ENCODE peak calls at places on chromosomes 2 and 18, in seven cellular contexts. V is CD8-positive, alpha-beta T cell; I is uterus; L is keratinocyte; Y is heart right ventricle; Z is osteoblast; J is adrenal gland. O is an unnamed sample.

GRCh38 chr18:40249390-40250080 is 1705.5 kb upstream of the PIK3C3 start:
- DNase-seq in V (no peak), I (no peak), L (no peak), Y (no peak), Z (no peak), J (no peak), O (no peak)

GRCh38 chr18:29154196-29154757 is 977.3 kb upstream of the CDH2 start:
- DNase-seq in V (no peak), I (no peak), L (no peak), Y (no peak), Z (no peak), J (no peak), O (peak)

GRCh38 chr2:143451622-143452021 is 322.4 kb downstream of the ARHGAP15 start:
- DNase-seq in V (no peak), I (no peak), L (no peak), Y (no peak), Z (no peak), J (no peak), O (peak)

GRCh38 chr2:8004250-8004681 is 677.6 kb upstream of the ID2 start:
- DNase-seq in V (no peak), I (peak), L (no peak), Y (peak), Z (peak), J (peak), O (peak)

GRCh38 chr2:59182249-59182648 is 941.1 kb upstream of the FANCL start:
- DNase-seq in V (no peak), I (no peak), L (no peak), Y (no peak), Z (no peak), J (no peak), O (no peak)

GRCh38 chr2:206993512-206993911 is 54.2 kb downstream of the CPO start:
- DNase-seq in V (no peak), I (no peak), L (no peak), Y (no peak), Z (no peak), J (no peak), O (no peak)

GRCh38 chr2:65435625-65436168 is 3.3 kb upstream of the SPRED2 start:
- DNase-seq in V (no peak), I (peak), L (no peak), Y (peak), Z (peak), J (peak), O (no peak)

GRCh38 chr18:58754544-58755068 is 83.3 kb downstream of the MALT1 start:
- DNase-seq in V (no peak), I (no peak), L (no peak), Y (peak), Z (peak), J (no peak), O (no peak)

GRCh38 chr2:172985139-172985874 is 90.3 kb upstream of the MAP3K20 start:
- DNase-seq in V (no peak), I (no peak), L (peak), Y (no peak), Z (peak), J (peak), O (peak)

GRCh38 chr18:52009958-52010357 is 330.0 kb upstream of the DCC start:
- DNase-seq in V (no peak), I (no peak), L (no peak), Y (no peak), Z (no peak), J (no peak), O (no peak)

GRCh38 chr2:36889782-36890181 is 76.6 kb downstream of the STRN start:
- DNase-seq in V (no peak), I (no peak), L (peak), Y (no peak), Z (peak), J (no peak), O (peak)

GRCh38 chr18:40152859-40153258 is 1802.2 kb upstream of the PIK3C3 start:
- DNase-seq in V (no peak), I (no peak), L (no peak), Y (no peak), Z (no peak), J (no peak), O (no peak)

GRCh38 chr2:105919826-105920225 is 175.1 kb downstream of the NCK2 start:
- DNase-seq in V (peak), I (no peak), L (peak), Y (no peak), Z (no peak), J (no peak), O (no peak)

GRCh38 chr18:50183556-50183955 is 11.4 kb downstream of the MYO5B start:
- DNase-seq in V (no peak), I (no peak), L (no peak), Y (no peak), Z (no peak), J (no peak), O (peak)

GRCh38 chr18:73707035-73707434 is 440.6 kb downstream of the FBXO15 start:
- DNase-seq in V (no peak), I (no peak), L (no peak), Y (no peak), Z (no peak), J (no peak), O (no peak)

GRCh38 chr2:199441759-199442158 is 16.0 kb downstream of the SATB2 start:
- DNase-seq in V (no peak), I (no peak), L (no peak), Y (no peak), Z (no peak), J (no peak), O (no peak)

GRCh38 chr18:27400001-27400400 is 214.9 kb upstream of the CHST9 start:
- DNase-seq in V (no peak), I (no peak), L (no peak), Y (no peak), Z (no peak), J (no peak), O (no peak)

GRCh38 chr18:59264651-59265245 is 8.5 kb downstream of the RAX start:
- DNase-seq in V (no peak), I (no peak), L (no peak), Y (no peak), Z (peak), J (no peak), O (no peak)

GRCh38 chr2:183063083-183063482 is 15.5 kb upstream of the DUSP19 start:
- DNase-seq in V (no peak), I (no peak), L (no peak), Y (no peak), Z (peak), J (no peak), O (no peak)

GRCh38 chr2:119407430-119408220 is 24.0 kb upstream of the TMEM37 start:
- DNase-seq in V (no peak), I (no peak), L (no peak), Y (peak), Z (peak), J (peak), O (no peak)

GRCh38 chr2:34162236-34162635 is 563.1 kb upstream of the FAM98A start:
- DNase-seq in V (no peak), I (no peak), L (no peak), Y (no peak), Z (no peak), J (no peak), O (no peak)

GRCh38 chr18:13240060-13240725 is 21.6 kb downstream of the LDLRAD4 start:
- DNase-seq in V (no peak), I (no peak), L (no peak), Y (no peak), Z (no peak), J (peak), O (no peak)

DNA sequence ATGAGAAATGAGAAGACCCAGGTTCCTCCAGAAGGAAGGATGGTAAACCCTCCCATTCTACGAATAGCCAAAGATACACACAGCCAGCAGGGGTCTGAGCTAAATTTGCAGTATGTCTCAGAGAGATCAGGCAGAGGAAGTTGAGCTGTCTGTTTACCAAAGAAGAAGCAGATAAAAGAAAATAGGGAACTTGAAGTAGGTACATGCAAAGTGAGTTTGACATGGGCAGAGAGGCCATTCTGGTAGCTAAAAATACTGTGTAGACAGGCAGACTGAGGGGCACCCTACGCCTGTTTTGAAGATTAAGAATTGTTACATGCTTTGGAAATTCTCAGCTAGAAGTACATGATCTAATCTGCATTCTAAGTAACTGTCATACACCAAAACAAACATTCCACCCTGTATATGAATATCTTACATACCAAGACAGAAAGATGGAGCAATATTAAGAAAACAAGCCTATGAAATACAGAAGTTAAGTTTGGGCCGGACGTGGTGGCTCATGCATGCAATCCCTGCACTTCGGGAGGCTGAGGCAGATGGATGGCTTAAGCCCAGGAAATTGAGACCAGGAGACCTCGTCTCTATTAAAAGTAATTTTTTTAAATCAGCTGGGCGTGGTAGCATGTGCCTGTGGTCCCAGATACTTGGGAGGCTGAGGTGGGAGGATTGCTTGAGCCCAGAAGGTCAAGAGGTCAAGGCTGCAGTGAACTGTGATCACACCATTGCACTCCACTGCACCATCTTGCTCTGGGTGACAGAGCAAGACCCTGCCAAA is 157.9 kb downstream of the ANKRD44 start:
- DNase-seq in V (no peak), I (no peak), L (no peak), Y (no peak), Z (peak), J (no peak), O (no peak)
- H3K27ac ChIP-seq in V (peak), I (no peak), L (no peak), Y (no peak), Z (peak), J (peak), O (no peak)

GRCh38 chr2:3785220-3785889 is 82.0 kb downstream of the DCDC2C start:
- DNase-seq in V (no peak), I (no peak), L (peak), Y (no peak), Z (no peak), J (no peak), O (peak)

GRCh38 chr2:3787768-3788167 is 84.4 kb downstream of the DCDC2C start:
- DNase-seq in V (no peak), I (no peak), L (no peak), Y (no peak), Z (no peak), J (no peak), O (no peak)

GRCh38 chr2:3785890-3786273 is 82.5 kb downstream of the DCDC2C start:
- DNase-seq in V (no peak), I (no peak), L (no peak), Y (no peak), Z (no peak), J (no peak), O (no peak)

GRCh38 chr2:3793233-3793632 is 89.9 kb downstream of the DCDC2C start:
- DNase-seq in V (no peak), I (no peak), L (no peak), Y (no peak), Z (no peak), J (no peak), O (no peak)

DNA sequence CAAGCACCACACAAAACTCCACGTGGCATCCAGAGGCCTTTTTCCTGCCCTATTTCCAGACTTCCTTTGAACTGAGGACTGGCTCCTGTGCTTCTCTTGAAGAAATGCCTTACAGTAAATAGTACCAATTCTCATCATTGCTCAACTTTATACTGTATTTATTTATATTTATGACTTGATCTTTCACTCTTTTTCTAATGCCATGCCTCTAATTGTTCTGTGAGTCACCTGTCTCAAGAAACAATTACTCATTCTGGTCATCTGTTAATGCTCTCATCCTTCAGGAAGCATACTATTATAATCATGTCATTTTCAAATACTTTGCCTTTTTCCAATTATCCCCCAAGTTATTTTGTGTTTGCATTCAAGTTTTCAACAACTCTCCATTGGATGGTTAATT is 85.9 kb downstream of the DCDC2C start:
- DNase-seq in V (no peak), I (no peak), L (no peak), Y (no peak), Z (peak), J (no peak), O (no peak)
- H3K27ac ChIP-seq in V (no peak), I (no peak), L (no peak), Y (no peak), Z (no peak), J (no peak), O (peak)

GRCh38 chr2:187543488-187543887 is 10.7 kb downstream of the TFPI start:
- DNase-seq in V (no peak), I (no peak), L (no peak), Y (no peak), Z (peak), J (no peak), O (no peak)
- H3K27ac ChIP-seq in V (no peak), I (peak), L (no peak), Y (no peak), Z (peak), J (no peak), O (no peak)

GRCh38 chr18:9712606-9713005 is 4.5 kb downstream of the RAB31 start:
- DNase-seq in V (no peak), I (no peak), L (no peak), Y (no peak), Z (peak), J (no peak), O (no peak)
- H3K27ac ChIP-seq in V (no peak), I (no peak), L (no peak), Y (no peak), Z (peak), J (peak), O (no peak)

DNA sequence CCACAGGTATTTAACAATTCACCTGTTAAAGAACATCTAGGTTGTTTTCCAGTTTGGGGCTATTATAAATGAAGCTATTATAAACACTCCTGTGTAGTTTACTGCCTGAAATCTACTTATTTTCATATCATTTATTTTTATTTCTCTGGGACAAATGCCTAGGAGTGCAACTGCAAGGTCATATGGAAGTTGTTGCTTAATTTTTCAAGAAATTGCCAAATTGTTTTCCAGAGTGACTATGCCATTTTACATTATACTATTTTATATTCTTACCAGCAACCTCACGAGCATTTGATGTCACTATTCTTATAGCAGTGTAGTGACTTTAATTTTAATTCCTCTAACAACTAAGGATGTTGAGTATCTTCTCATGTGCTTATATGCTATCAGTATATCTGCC is 298.4 kb downstream of the EXOC6B start:
- DNase-seq in V (no peak), I (no peak), L (no peak), Y (no peak), Z (no peak), J (no peak), O (no peak)
- H3K27ac ChIP-seq in V (no peak), I (no peak), L (no peak), Y (no peak), Z (no peak), J (no peak), O (no peak)

DNA sequence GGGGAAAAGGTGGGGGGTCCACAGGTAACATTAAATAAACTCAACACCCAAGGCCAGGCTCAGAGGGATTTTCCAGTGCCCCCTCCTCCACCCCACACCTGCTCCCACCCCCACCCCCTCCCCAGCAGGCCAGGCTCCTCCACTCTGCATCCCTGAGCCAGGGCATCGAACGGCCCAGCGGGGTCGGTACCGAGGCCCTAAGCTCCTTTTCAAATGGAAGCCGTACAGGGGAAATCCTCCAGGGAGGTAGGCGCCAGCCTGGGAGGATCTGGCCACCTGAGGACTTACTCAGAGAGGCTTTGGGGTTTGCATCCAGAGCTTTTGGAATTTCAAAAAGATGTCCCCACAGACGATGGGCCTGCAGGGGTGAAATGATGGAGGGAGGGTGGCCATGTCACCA is 46.5 kb downstream of the ZFP36L2 start:
- DNase-seq in V (no peak), I (no peak), L (no peak), Y (no peak), Z (no peak), J (no peak), O (no peak)
- H3K27ac ChIP-seq in V (no peak), I (peak), L (no peak), Y (no peak), Z (no peak), J (peak), O (no peak)

GRCh38 chr2:236689981-236690380 is 120.4 kb downstream of the ACKR3 start:
- DNase-seq in V (no peak), I (no peak), L (peak), Y (no peak), Z (peak), J (no peak), O (peak)

GRCh38 chr2:236687296-236687955 is 117.8 kb downstream of the ACKR3 start:
- DNase-seq in V (no peak), I (no peak), L (no peak), Y (peak), Z (peak), J (no peak), O (no peak)

GRCh38 chr2:236689393-236689700 is 119.7 kb downstream of the ACKR3 start:
- DNase-seq in V (no peak), I (no peak), L (no peak), Y (no peak), Z (peak), J (no peak), O (no peak)

GRCh38 chr2:236688563-236689392 is 119.2 kb downstream of the ACKR3 start:
- DNase-seq in V (no peak), I (no peak), L (no peak), Y (peak), Z (peak), J (no peak), O (no peak)

GRCh38 chr2:236688157-236688556 is 118.5 kb downstream of the ACKR3 start:
- DNase-seq in V (no peak), I (no peak), L (no peak), Y (peak), Z (peak), J (no peak), O (no peak)
- H3K27ac ChIP-seq in V (no peak), I (no peak), L (no peak), Y (peak), Z (no peak), J (no peak), O (no peak)

GRCh38 chr2:71643674-71644357 is 190.5 kb downstream of the DYSF start:
- DNase-seq in V (no peak), I (no peak), L (no peak), Y (no peak), Z (peak), J (no peak), O (no peak)
- H3K27ac ChIP-seq in V (no peak), I (no peak), L (no peak), Y (no peak), Z (no peak), J (no peak), O (no peak)

GRCh38 chr18:56246912-56247311 is 391.5 kb downstream of the TXNL1 start:
- DNase-seq in V (no peak), I (no peak), L (no peak), Y (no peak), Z (no peak), J (no peak), O (no peak)
- H3K27ac ChIP-seq in V (no peak), I (no peak), L (no peak), Y (no peak), Z (no peak), J (no peak), O (no peak)

DNA sequence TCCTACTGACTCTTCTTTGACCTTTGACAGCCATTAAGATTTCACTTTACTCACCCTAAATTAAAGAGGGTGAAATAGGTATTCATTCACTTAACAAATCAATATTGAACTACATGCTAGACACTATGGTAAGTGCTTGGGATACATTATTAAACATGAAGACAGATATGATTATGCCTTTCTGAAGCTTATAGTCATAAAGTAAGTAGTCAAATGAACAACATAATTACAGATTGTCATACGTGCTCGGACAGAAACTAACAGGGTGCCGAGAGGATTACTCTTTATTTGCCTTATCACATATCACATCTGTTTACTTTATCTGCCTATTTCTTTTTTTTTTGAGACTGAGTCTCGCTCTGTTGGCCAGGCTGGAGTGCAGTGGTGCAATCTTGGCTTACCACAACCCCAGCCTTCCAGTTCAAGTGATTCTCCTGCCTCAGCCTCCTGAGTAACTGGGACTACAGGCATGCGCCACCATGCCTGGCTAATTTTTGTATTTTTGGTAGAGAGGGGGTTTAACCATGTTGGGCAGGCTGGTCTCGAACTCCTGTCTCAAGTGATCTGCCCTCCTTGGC is 9.8 kb downstream of the ACVR2A start:
- DNase-seq in V (no peak), I (no peak), L (no peak), Y (no peak), Z (no peak), J (no peak), O (no peak)
- H3K27ac ChIP-seq in V (no peak), I (no peak), L (no peak), Y (no peak), Z (no peak), J (no peak), O (no peak)